ENCODE peak calls at places on chromosomes 2 and 18, in seven cellular contexts. U, Q, J, F, G, I and K are unnamed samples.

GRCh38 chr2:499726-500125 is 177.5 kb downstream of the TMEM18 start:
- DNase-seq in U (no peak), Q (no peak), J (no peak), F (no peak), G (no peak), I (no peak), K (no peak)

GRCh38 chr2:16417711-16418110 is 247.9 kb downstream of the CYRIA start:
- DNase-seq in U (no peak), Q (no peak), J (no peak), F (no peak), G (no peak), I (no peak), K (no peak)

GRCh38 chr18:63237911-63238710 is 81.5 kb downstream of the BCL2 start:
- DNase-seq in U (peak), Q (peak), J (no peak), F (peak), G (no peak), I (peak), K (peak)

GRCh38 chr18:12946549-12947354 is 1.1 kb upstream of the SEH1L start:
- DNase-seq in U (peak), Q (peak), J (no peak), F (peak), G (peak), I (peak), K (peak)

GRCh38 chr2:128513416-128514283 is 195.0 kb upstream of the HS6ST1 start:
- DNase-seq in U (no peak), Q (no peak), J (peak), F (no peak), G (no peak), I (no peak), K (no peak)

GRCh38 chr2:207727256-207727655 is 15.8 kb downstream of the CCNYL1 start:
- DNase-seq in U (peak), Q (peak), J (no peak), F (peak), G (no peak), I (no peak), K (no peak)

GRCh38 chr2:54574107-54574859 is 118.2 kb downstream of the SPTBN1 start:
- DNase-seq in U (peak), Q (peak), J (no peak), F (no peak), G (peak), I (no peak), K (no peak)

GRCh38 chr2:7437122-7437521 is 519.9 kb downstream of the RNF144A start:
- DNase-seq in U (no peak), Q (no peak), J (no peak), F (no peak), G (no peak), I (no peak), K (no peak)

GRCh38 chr2:143607446-143608110 is 478.4 kb downstream of the ARHGAP15 start:
- DNase-seq in U (no peak), Q (peak), J (no peak), F (no peak), G (no peak), I (no peak), K (no peak)

GRCh38 chr2:31287681-31288080 is 53.7 kb downstream of the EHD3 start:
- DNase-seq in U (no peak), Q (peak), J (no peak), F (no peak), G (no peak), I (peak), K (no peak)

GRCh38 chr2:116719841-116720240 is 1094.7 kb upstream of the DDX18 start:
- DNase-seq in U (peak), Q (no peak), J (no peak), F (peak), G (no peak), I (no peak), K (no peak)

GRCh38 chr2:27003857-27004256 is 28.9 kb upstream of the TMEM214 start:
- DNase-seq in U (peak), Q (peak), J (no peak), F (no peak), G (no peak), I (no peak), K (no peak)

GRCh38 chr2:218890369-218890768 is 9.7 kb downstream of the WNT10A start:
- DNase-seq in U (no peak), Q (no peak), J (no peak), F (no peak), G (no peak), I (no peak), K (no peak)

GRCh38 chr2:66323496-66323895 is 111.4 kb upstream of the MEIS1 start:
- DNase-seq in U (no peak), Q (no peak), J (no peak), F (no peak), G (no peak), I (no peak), K (no peak)

GRCh38 chr2:30283931-30284565 is 52.7 kb downstream of the LBH start:
- DNase-seq in U (no peak), Q (no peak), J (no peak), F (no peak), G (no peak), I (no peak), K (no peak)

GRCh38 chr2:26246818-26247217 is 2.1 kb downstream of the HADHB start:
- DNase-seq in U (no peak), Q (peak), J (no peak), F (peak), G (no peak), I (no peak), K (no peak)

GRCh38 chr2:121699421-121700328 is 37.0 kb downstream of the NIFK start:
- DNase-seq in U (peak), Q (peak), J (no peak), F (peak), G (peak), I (peak), K (no peak)

GRCh38 chr2:205741256-205741978 is 59.1 kb downstream of the NRP2 start:
- DNase-seq in U (peak), Q (no peak), J (no peak), F (no peak), G (no peak), I (no peak), K (no peak)

GRCh38 chr2:56474412-56475158 is 290.8 kb downstream of the CCDC85A start:
- DNase-seq in U (peak), Q (peak), J (no peak), F (peak), G (no peak), I (no peak), K (no peak)

GRCh38 chr2:39158351-39158750 is 37.5 kb upstream of the SOS1 start:
- DNase-seq in U (peak), Q (peak), J (no peak), F (no peak), G (no peak), I (no peak), K (no peak)

GRCh38 chr2:37648316-37649011 is 23.0 kb downstream of the CDC42EP3 start:
- DNase-seq in U (no peak), Q (peak), J (no peak), F (no peak), G (peak), I (no peak), K (no peak)

GRCh38 chr2:69926849-69927515 is 12.1 kb downstream of the MXD1 start:
- DNase-seq in U (peak), Q (peak), J (no peak), F (no peak), G (no peak), I (no peak), K (no peak)

GRCh38 chr2:59528525-59528924 is 1024.9 kb downstream of the BCL11A start:
- DNase-seq in U (no peak), Q (no peak), J (no peak), F (no peak), G (no peak), I (no peak), K (no peak)

GRCh38 chr18:40293311-40293710 is 1661.7 kb upstream of the PIK3C3 start:
- DNase-seq in U (peak), Q (peak), J (no peak), F (no peak), G (no peak), I (no peak), K (no peak)
- TF ChIP-seq CTCF in U (peak), Q (peak), J (peak), F (no peak), G (no peak), I (no peak), K (no peak)

DNA sequence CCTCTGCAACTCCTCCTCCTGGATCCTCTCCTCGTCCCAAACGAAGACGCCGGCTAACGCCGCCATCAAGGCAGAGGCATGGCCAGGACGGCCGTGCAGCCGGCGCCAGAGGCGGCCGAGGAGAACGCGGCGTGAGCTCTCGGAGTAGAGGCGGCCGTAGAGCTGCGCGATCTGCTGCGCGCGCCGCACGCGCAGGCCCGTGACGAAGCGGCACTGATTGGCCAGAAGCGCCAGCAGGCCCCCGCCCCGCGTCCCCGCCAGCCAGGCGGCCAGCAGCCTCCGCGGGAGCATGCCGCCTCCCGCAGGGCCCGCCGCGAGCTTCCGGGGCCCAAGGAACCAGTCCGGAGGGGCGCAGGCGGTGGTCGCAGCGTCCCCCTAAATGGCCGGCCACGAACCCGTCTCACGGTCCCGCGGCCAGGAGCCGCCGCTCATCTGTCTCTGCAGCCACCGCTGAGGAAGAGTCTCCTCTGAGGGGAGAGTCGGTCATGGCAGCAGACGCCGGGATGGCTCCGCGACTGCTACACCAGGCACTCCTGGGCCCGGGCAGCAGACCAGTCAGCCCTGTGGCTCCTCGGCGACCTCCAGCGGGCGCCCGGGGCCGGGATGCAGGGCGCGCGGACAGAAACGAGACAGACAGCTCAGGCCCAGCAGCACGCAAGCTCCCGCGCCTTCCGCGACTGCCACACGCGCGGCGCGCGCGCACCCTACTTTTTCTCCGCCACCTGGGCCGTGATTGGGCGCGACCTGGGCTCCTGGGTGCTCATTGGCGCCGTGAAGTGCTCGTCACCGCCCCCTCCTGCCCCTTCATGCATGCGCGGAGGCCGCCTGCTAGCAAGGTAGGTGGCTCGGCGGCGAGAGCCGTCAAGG is at the start of gene STARD7:
- DNase-seq in U (peak), Q (peak), J (peak), F (peak), G (peak), I (peak), K (peak)
- TF ChIP-seq CTCF in U (no peak), Q (no peak), J (peak), F (peak), G (no peak), I (no peak), K (no peak)

GRCh38 chr2:177883177-177883576 is 189.4 kb downstream of the PDE11A start:
- DNase-seq in U (no peak), Q (no peak), J (no peak), F (no peak), G (no peak), I (no peak), K (no peak)

GRCh38 chr2:177887722-177888121 is 184.9 kb downstream of the PDE11A start:
- DNase-seq in U (no peak), Q (no peak), J (no peak), F (no peak), G (no peak), I (no peak), K (no peak)

GRCh38 chr2:177888581-177888980 is 184.0 kb downstream of the PDE11A start:
- DNase-seq in U (no peak), Q (no peak), J (no peak), F (no peak), G (no peak), I (no peak), K (no peak)

GRCh38 chr2:177886824-177887223 is 185.8 kb downstream of the PDE11A start:
- DNase-seq in U (no peak), Q (no peak), J (no peak), F (no peak), G (no peak), I (no peak), K (no peak)

GRCh38 chr2:177885828-177886466 is 186.6 kb downstream of the PDE11A start:
- DNase-seq in U (no peak), Q (no peak), J (no peak), F (no peak), G (no peak), I (no peak), K (no peak)
- TF ChIP-seq CTCF in U (no peak), Q (no peak), J (no peak), F (no peak), G (no peak), I (no peak), K (no peak)

DNA sequence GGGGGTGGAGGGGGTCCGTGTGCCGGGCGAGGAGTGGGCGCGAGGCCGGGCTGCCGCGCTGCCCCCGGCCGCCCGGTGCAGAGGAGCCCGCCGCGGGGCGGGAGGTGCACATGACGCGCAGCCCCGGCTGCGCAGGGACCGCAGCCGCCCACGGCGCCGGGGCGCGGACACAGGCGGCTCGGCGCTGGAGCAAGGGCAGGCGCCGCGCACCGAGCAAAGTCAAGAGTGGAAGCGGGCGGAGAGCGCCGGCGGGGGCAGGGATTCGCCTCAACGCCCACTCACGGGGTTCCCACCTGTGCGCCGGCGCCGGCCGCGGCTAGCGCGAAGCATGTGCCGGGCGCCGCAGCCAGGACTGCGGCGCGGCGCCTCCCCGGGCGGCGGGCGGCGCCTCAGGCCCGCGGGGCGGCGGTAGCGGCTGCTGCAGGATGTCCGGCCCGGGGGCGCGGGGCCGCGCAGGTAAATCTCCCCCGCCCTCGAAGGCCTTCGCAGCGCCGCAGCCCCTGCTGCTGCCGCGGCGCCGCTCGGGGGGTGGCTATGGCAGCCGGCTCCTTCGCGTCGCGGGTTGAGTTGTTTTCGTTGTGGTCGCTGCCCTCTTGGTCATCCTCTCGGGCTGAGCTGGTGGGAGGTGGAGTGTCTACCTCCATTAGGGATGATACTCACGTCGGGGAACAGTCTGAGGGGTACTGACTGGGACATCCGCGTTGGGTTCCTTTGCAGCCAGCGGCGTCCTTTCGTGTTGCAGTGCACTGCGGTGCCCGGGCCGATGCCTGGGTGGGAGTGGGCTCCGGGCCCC is 216.3 kb upstream of the DTNA start:
- DNase-seq in U (peak), Q (no peak), J (peak), F (no peak), G (no peak), I (no peak), K (no peak)
- TF ChIP-seq CTCF in U (no peak), Q (no peak), J (no peak), F (no peak), G (no peak), I (no peak), K (no peak)

GRCh38 chr2:118272391-118272790 is 184.1 kb downstream of the INSIG2 start:
- DNase-seq in U (no peak), Q (no peak), J (no peak), F (no peak), G (no peak), I (no peak), K (no peak)

GRCh38 chr2:118266086-118266485 is 177.8 kb downstream of the INSIG2 start:
- DNase-seq in U (no peak), Q (no peak), J (no peak), F (no peak), G (no peak), I (no peak), K (no peak)

GRCh38 chr2:118264591-118264990 is 176.3 kb downstream of the INSIG2 start:
- DNase-seq in U (no peak), Q (no peak), J (no peak), F (no peak), G (no peak), I (no peak), K (no peak)

GRCh38 chr2:118268268-118268667 is 180.0 kb downstream of the INSIG2 start:
- DNase-seq in U (no peak), Q (no peak), J (no peak), F (no peak), G (no peak), I (no peak), K (no peak)

GRCh38 chr2:118269408-118270051 is 181.3 kb downstream of the INSIG2 start:
- DNase-seq in U (peak), Q (no peak), J (no peak), F (no peak), G (no peak), I (no peak), K (no peak)
- TF ChIP-seq CTCF in U (peak), Q (no peak), J (no peak), F (no peak), G (no peak), I (peak), K (no peak)

GRCh38 chr2:212549463-212549862 is 10.9 kb upstream of the ERBB4 start:
- DNase-seq in U (no peak), Q (no peak), J (no peak), F (no peak), G (no peak), I (no peak), K (no peak)

GRCh38 chr2:212554233-212554632 is 15.6 kb upstream of the ERBB4 start:
- DNase-seq in U (no peak), Q (no peak), J (no peak), F (no peak), G (no peak), I (no peak), K (no peak)

GRCh38 chr2:212546669-212547068 is 8.1 kb upstream of the ERBB4 start:
- DNase-seq in U (no peak), Q (no peak), J (no peak), F (no peak), G (no peak), I (no peak), K (no peak)

GRCh38 chr2:212547716-212548458 is 9.3 kb upstream of the ERBB4 start:
- DNase-seq in U (no peak), Q (no peak), J (no peak), F (no peak), G (no peak), I (no peak), K (no peak)

DNA sequence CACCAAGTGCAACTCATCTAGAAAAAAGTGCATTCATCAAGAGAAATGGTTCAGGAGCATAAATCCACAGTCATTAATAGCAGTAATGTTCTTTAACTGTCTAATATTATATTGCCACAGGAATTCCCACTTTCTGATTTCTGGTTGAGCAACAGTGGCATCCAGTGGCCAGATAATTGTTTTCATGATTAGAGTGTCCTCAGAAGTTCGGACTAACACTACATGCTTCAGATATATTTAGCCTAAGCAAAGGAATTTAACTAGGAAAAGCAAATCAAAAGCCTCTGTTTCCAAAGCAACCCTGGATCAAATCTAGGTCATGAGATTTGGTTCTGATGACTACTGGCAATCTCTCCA is 9.8 kb upstream of the ERBB4 start:
- DNase-seq in U (peak), Q (peak), J (no peak), F (no peak), G (no peak), I (peak), K (no peak)
- TF ChIP-seq CTCF in U (peak), Q (peak), J (peak), F (no peak), G (no peak), I (no peak), K (peak)

DNA sequence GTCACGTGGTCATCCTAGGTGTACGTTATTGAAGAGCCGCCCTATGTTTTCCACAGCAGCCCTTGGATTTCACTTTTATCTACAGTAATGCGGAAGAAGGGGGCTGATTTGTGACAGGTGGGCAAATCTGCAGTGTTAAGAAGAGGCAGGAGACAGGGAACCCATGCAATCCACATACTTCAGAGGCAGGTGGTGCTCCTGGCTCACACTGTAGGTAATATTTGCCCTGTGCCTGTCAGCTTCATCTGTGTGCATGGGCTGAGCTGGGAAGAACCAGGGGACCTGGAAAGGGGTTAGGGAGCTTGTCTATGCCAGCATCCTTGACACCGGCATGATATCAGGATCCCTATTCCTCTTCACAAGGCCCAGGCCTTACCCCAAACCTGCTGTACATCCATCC is 183.9 kb downstream of the SH3RF3 start:
- DNase-seq in U (peak), Q (no peak), J (no peak), F (no peak), G (no peak), I (no peak), K (no peak)
- TF ChIP-seq CTCF in U (peak), Q (no peak), J (no peak), F (no peak), G (no peak), I (no peak), K (no peak)